ENCODE peak calls at places on chromosomes 16 and 17, in eight cellular contexts. N, G, W, O, J, D, T and E are unnamed samples.

GRCh38 chr16:7148606-7149005 is 184.0 kb upstream of the RBFOX1 start:
- DNase-seq in J (no peak), T (no peak), N (no peak), O (no peak), W (no peak), G (no peak), D (no peak), E (no peak)

GRCh38 chr16:85018529-85019236 is 7.3 kb upstream of the ZDHHC7 start:
- DNase-seq in O (no peak), J (no peak), W (no peak), T (no peak), D (no peak), G (no peak), N (no peak), E (no peak)

GRCh38 chr17:5877948-5878347 is 192.2 kb upstream of the WSCD1 start:
- DNase-seq in G (no peak), D (no peak), N (no peak), T (no peak), J (no peak), W (no peak), O (no peak), E (no peak)

GRCh38 chr17:82831041-82831817 is 8.6 kb downstream of the ZNF750 start:
- DNase-seq in D (no peak), W (no peak), G (no peak), N (no peak), J (no peak), O (no peak), T (no peak), E (no peak)

GRCh38 chr17:66549731-66550207 is 247.4 kb downstream of the PRKCA start:
- DNase-seq in J (peak; percentile 65), G (peak; percentile 85), W (peak; percentile 81), N (no peak), O (no peak), D (no peak), T (no peak), E (no peak)

GRCh38 chr17:6752068-6752909 is 3.6 kb upstream of the XAF1 start:
- DNase-seq in D (peak; percentile 30), O (no peak), W (peak; percentile 90), T (no peak), G (peak; percentile 98), J (peak; percentile 85), N (peak; percentile 31), E (no peak)

GRCh38 chr16:49019081-49019633 is 262.5 kb downstream of the CBLN1 start:
- DNase-seq in D (no peak), W (no peak), G (no peak), O (no peak), J (peak; percentile 86), T (no peak), N (no peak), E (no peak)

GRCh38 chr16:844638-845348 is 44.3 kb upstream of the GNG13 start:
- DNase-seq in J (no peak), N (no peak), D (no peak), G (no peak), O (no peak), T (no peak), W (no peak), E (no peak)

GRCh38 chr17:15289285-15290185 is 24.4 kb upstream of the PMP22 start:
- DNase-seq in J (no peak), N (no peak), O (no peak), W (no peak), D (no peak), G (peak; percentile 29), T (no peak), E (no peak)

GRCh38 chr16:35510701-35511100 is 2051.3 kb downstream of the TP53TG3F start:
- DNase-seq in G (no peak), N (no peak), W (no peak), D (no peak), O (no peak), J (no peak), T (no peak), E (no peak)

GRCh38 chr17:74520790-74521480 is 10.3 kb downstream of the CD300LB start:
- DNase-seq in G (no peak), T (no peak), N (no peak), D (no peak), O (no peak), J (no peak), W (no peak), E (peak; percentile 86)

GRCh38 chr17:8376302-8377067 is at the start of gene KRABD2:
- DNase-seq in O (peak; percentile 62), T (peak; percentile 80), W (peak; percentile 96), N (peak; percentile 63), D (peak; percentile 94), J (peak; percentile 71), G (no peak), E (peak; percentile 94)

GRCh38 chr17:8887834-8888703 is 20.6 kb upstream of the PIK3R6 start:
- DNase-seq in G (no peak), O (no peak), J (peak; percentile 17), N (no peak), D (no peak), T (no peak), W (peak; percentile 31), E (no peak)

GRCh38 chr17:28599311-28600184 is 723 bp upstream of the SPAG5 start:
- DNase-seq in W (peak; percentile 66), G (peak; percentile 70), N (peak; percentile 43), O (peak; percentile 85), J (peak; percentile 84), T (peak; percentile 18), D (peak; percentile 91), E (no peak)

GRCh38 chr17:75842963-75843576 is 1.1 kb downstream of the UNC13D start:
- DNase-seq in O (no peak), G (no peak), N (no peak), D (no peak), T (no peak), J (no peak), W (no peak), E (no peak)

GRCh38 chr17:34750004-34750403 is 170.6 kb downstream of the TMEM132E start:
- DNase-seq in O (no peak), D (no peak), G (no peak), T (no peak), J (no peak), W (no peak), N (no peak), E (no peak)

GRCh38 chr17:50331085-50331791 is 14.7 kb upstream of the XYLT2 start:
- DNase-seq in D (no peak), N (peak; percentile 14), W (no peak), O (no peak), G (peak; percentile 80), T (no peak), J (no peak), E (no peak)

GRCh38 chr16:69107311-69107962 is 2.0 kb downstream of the HAS3 start:
- DNase-seq in D (peak; percentile 44), J (no peak), G (no peak), T (no peak), N (no peak), O (no peak), W (no peak), E (no peak)